ENCODE peak calls at places on chromosomes 2 and 18, in six cellular contexts. G is WTC11; C is HT-29; M is A172; Z is stimulated activated CD4-positive, alpha-beta T cell treated with anti-CD3 and anti-CD28 coated beads, Interleukin-15, amount 100 ng/mL, for 24 hours; N is naive B cell. F is an unnamed sample.

GRCh38 chr2:147273628-147274027 is 571.2 kb upstream of the ACVR2A start:
- DNase-seq in C (no peak), M (no peak), G (no peak), Z (no peak), N (no peak), F (no peak)

GRCh38 chr18:41721103-41721502 is 233.9 kb upstream of the PIK3C3 start:
- DNase-seq in G (no peak), M (no peak), C (no peak), Z (no peak), N (no peak), F (no peak)

GRCh38 chr2:211181626-211182025 is 625.2 kb downstream of the CPS1 start:
- DNase-seq in N (no peak), G (no peak), Z (no peak), C (no peak), M (no peak), F (peak; percentile 25)

GRCh38 chr2:55408946-55409868 is 10.4 kb downstream of the CCDC88A start:
- DNase-seq in M (peak; percentile 30), Z (no peak), N (no peak), C (no peak), G (no peak), F (no peak)

GRCh38 chr2:16034151-16034974 is 94.0 kb downstream of the MYCN start:
- DNase-seq in C (no peak), M (no peak), N (no peak), G (peak; percentile 75), Z (no peak), F (no peak)

GRCh38 chr2:309148-309969 is 21.5 kb upstream of the ALKAL2 start:
- DNase-seq in C (no peak), Z (no peak), N (no peak), M (no peak), G (peak; percentile 53), F (no peak)

GRCh38 chr2:230913812-230914211 is 11.2 kb downstream of the GPR55 start:
- DNase-seq in G (no peak), Z (no peak), C (no peak), N (no peak), M (no peak), F (no peak)

GRCh38 chr18:27731211-27731610 is 445.7 kb downstream of the CDH2 start:
- DNase-seq in C (no peak), G (no peak), M (no peak), N (no peak), Z (no peak), F (no peak)

GRCh38 chr2:40343904-40344303 is 108.0 kb downstream of the SLC8A1 start:
- DNase-seq in C (no peak), N (no peak), G (no peak), M (peak; percentile 47), Z (no peak), F (no peak)

GRCh38 chr2:55047677-55048299 is 2.5 kb downstream of the RTN4 start:
- DNase-seq in M (peak; percentile 37), C (peak; percentile 76), Z (no peak), N (peak; percentile 42), G (no peak), F (peak; percentile 61)

GRCh38 chr2:60882971-60883753 is 1.8 kb downstream of the REL start:
- DNase-seq in G (no peak), N (peak; percentile 77), M (peak; percentile 23), C (peak; percentile 66), Z (peak; percentile 19), F (peak; percentile 39)

GRCh38 chr2:231129216-231129615 is 4.4 kb upstream of the HTR2B start:
- DNase-seq in M (no peak), C (no peak), Z (no peak), N (no peak), G (no peak), F (no peak)

GRCh38 chr2:38218583-38218982 is 142.6 kb upstream of the CYP1B1 start:
- DNase-seq in Z (no peak), M (no peak), G (no peak), N (no peak), C (no peak), F (no peak)

GRCh38 chr2:157786663-157787363 is 89.3 kb downstream of the ACVR1 start:
- DNase-seq in C (no peak), M (no peak), N (no peak), Z (no peak), G (no peak), F (no peak)

GRCh38 chr18:24080861-24081260 is 58.0 kb upstream of the CABYR start:
- DNase-seq in C (no peak), G (no peak), N (no peak), Z (peak; percentile 29), M (no peak), F (no peak)

GRCh38 chr2:48508461-48509124 is 21.4 kb upstream of the STON1 start:
- DNase-seq in N (no peak), Z (no peak), M (peak; percentile 57), G (no peak), C (no peak), F (no peak)

GRCh38 chr2:64225491-64225890 is 81.3 kb upstream of the PELI1 start:
- DNase-seq in Z (peak; percentile 32), N (no peak), C (no peak), G (no peak), M (no peak), F (no peak)

GRCh38 chr18:73594749-73595148 is 552.9 kb downstream of the FBXO15 start:
- DNase-seq in G (no peak), Z (no peak), M (no peak), N (no peak), C (no peak), F (no peak)